ENCODE peak calls at places on chromosomes 11 and 22, in five cellular contexts. One of them, this sample, is unnamed.

GRCh38 chr11:103234974-103235373 is 125.7 kb downstream of the DYNC2H1 start:
- DNase-seq in psoas muscle: no peak
- DNase-seq in dermis microvascular lymphatic vessel endothelial cell: no peak
- DNase-seq in T follicular helper cell: no peak
- DNase-seq in activated CD4-positive, CD25-positive, alpha-beta regulatory T cell: no peak
- DNase-seq in this sample: no peak

GRCh38 chr11:10147195-10147594 is 146.8 kb downstream of the SBF2 start:
- DNase-seq in dermis microvascular lymphatic vessel endothelial cell: no peak
- DNase-seq in activated CD4-positive, CD25-positive, alpha-beta regulatory T cell: no peak
- DNase-seq in T follicular helper cell: no peak
- DNase-seq in psoas muscle: no peak
- DNase-seq in this sample: no peak

GRCh38 chr11:67583319-67584204 is at the start of gene GSTP1:
- DNase-seq in psoas muscle: peak; percentile 97
- DNase-seq in T follicular helper cell: peak; percentile 52
- DNase-seq in dermis microvascular lymphatic vessel endothelial cell: peak; percentile 93
- DNase-seq in activated CD4-positive, CD25-positive, alpha-beta regulatory T cell: peak; percentile 60
- DNase-seq in this sample: peak; percentile 90

GRCh38 chr11:62708423-62709261 is 1.2 kb downstream of the GNG3 start:
- DNase-seq in activated CD4-positive, CD25-positive, alpha-beta regulatory T cell: peak; percentile 31
- DNase-seq in T follicular helper cell: peak; percentile 29
- DNase-seq in dermis microvascular lymphatic vessel endothelial cell: peak; percentile 25
- DNase-seq in psoas muscle: no peak
- DNase-seq in this sample: no peak

GRCh38 chr22:37559521-37559900 is 769 bp upstream of the CDC42EP1 start:
- DNase-seq in psoas muscle: no peak
- DNase-seq in activated CD4-positive, CD25-positive, alpha-beta regulatory T cell: no peak
- DNase-seq in T follicular helper cell: no peak
- DNase-seq in dermis microvascular lymphatic vessel endothelial cell: no peak
- DNase-seq in this sample: no peak

GRCh38 chr11:130562549-130562948 is 114.1 kb downstream of the ADAMTS15 start:
- DNase-seq in dermis microvascular lymphatic vessel endothelial cell: no peak
- DNase-seq in T follicular helper cell: no peak
- DNase-seq in activated CD4-positive, CD25-positive, alpha-beta regulatory T cell: no peak
- DNase-seq in psoas muscle: no peak
- DNase-seq in this sample: no peak

GRCh38 chr11:94727766-94728165 is 40.4 kb upstream of the AMOTL1 start:
- DNase-seq in psoas muscle: no peak
- DNase-seq in activated CD4-positive, CD25-positive, alpha-beta regulatory T cell: no peak
- DNase-seq in dermis microvascular lymphatic vessel endothelial cell: no peak
- DNase-seq in T follicular helper cell: no peak
- DNase-seq in this sample: no peak

GRCh38 chr22:20043997-20044342 is 23.1 kb downstream of the TANGO2 start:
- DNase-seq in T follicular helper cell: no peak
- DNase-seq in psoas muscle: no peak
- DNase-seq in dermis microvascular lymphatic vessel endothelial cell: no peak
- DNase-seq in activated CD4-positive, CD25-positive, alpha-beta regulatory T cell: no peak
- DNase-seq in this sample: no peak

GRCh38 chr11:83599066-83599465 is 312.9 kb upstream of the CCDC90B start:
- DNase-seq in T follicular helper cell: no peak
- DNase-seq in psoas muscle: no peak
- DNase-seq in dermis microvascular lymphatic vessel endothelial cell: no peak
- DNase-seq in activated CD4-positive, CD25-positive, alpha-beta regulatory T cell: no peak
- DNase-seq in this sample: no peak

GRCh38 chr11:10261821-10262220 is 32.2 kb downstream of the SBF2 start:
- DNase-seq in psoas muscle: no peak
- DNase-seq in activated CD4-positive, CD25-positive, alpha-beta regulatory T cell: no peak
- DNase-seq in T follicular helper cell: no peak
- DNase-seq in dermis microvascular lymphatic vessel endothelial cell: peak; percentile 23
- DNase-seq in this sample: no peak

GRCh38 chr22:22408731-22409696 is 99.5 kb downstream of the ZNF280B start:
- DNase-seq in T follicular helper cell: no peak
- DNase-seq in activated CD4-positive, CD25-positive, alpha-beta regulatory T cell: no peak
- DNase-seq in psoas muscle: no peak
- DNase-seq in dermis microvascular lymphatic vessel endothelial cell: peak; percentile 41
- DNase-seq in this sample: no peak

GRCh38 chr22:49380828-49381114 is 446.9 kb downstream of the BRD1 start:
- DNase-seq in psoas muscle: no peak
- DNase-seq in T follicular helper cell: no peak
- DNase-seq in activated CD4-positive, CD25-positive, alpha-beta regulatory T cell: no peak
- DNase-seq in dermis microvascular lymphatic vessel endothelial cell: no peak
- DNase-seq in this sample: no peak

GRCh38 chr11:31870609-31871309 is 59.6 kb upstream of the PAX6 start:
- DNase-seq in activated CD4-positive, CD25-positive, alpha-beta regulatory T cell: no peak
- DNase-seq in psoas muscle: peak; percentile 53
- DNase-seq in dermis microvascular lymphatic vessel endothelial cell: peak; percentile 64
- DNase-seq in T follicular helper cell: peak; percentile 3
- DNase-seq in this sample: peak; percentile 32

GRCh38 chr11:71236836-71237475 is 15.4 kb downstream of the SHANK2 start:
- DNase-seq in psoas muscle: no peak
- DNase-seq in activated CD4-positive, CD25-positive, alpha-beta regulatory T cell: no peak
- DNase-seq in dermis microvascular lymphatic vessel endothelial cell: no peak
- DNase-seq in T follicular helper cell: no peak
- DNase-seq in this sample: no peak

GRCh38 chr22:32106930-32107329 is 52.2 kb downstream of the C22orf42 start:
- DNase-seq in psoas muscle: no peak
- DNase-seq in activated CD4-positive, CD25-positive, alpha-beta regulatory T cell: no peak
- DNase-seq in T follicular helper cell: no peak
- DNase-seq in dermis microvascular lymphatic vessel endothelial cell: peak; percentile 19
- DNase-seq in this sample: no peak

GRCh38 chr11:116232364-116232801 is 540.4 kb downstream of the BUD13 start:
- DNase-seq in activated CD4-positive, CD25-positive, alpha-beta regulatory T cell: no peak
- DNase-seq in psoas muscle: no peak
- DNase-seq in dermis microvascular lymphatic vessel endothelial cell: no peak
- DNase-seq in T follicular helper cell: no peak
- DNase-seq in this sample: no peak

GRCh38 chr22:17486313-17486712 is 77.0 kb upstream of the SLC25A18 start:
- DNase-seq in dermis microvascular lymphatic vessel endothelial cell: no peak
- DNase-seq in psoas muscle: peak; percentile 64
- DNase-seq in activated CD4-positive, CD25-positive, alpha-beta regulatory T cell: no peak
- DNase-seq in T follicular helper cell: no peak
- DNase-seq in this sample: no peak

GRCh38 chr22:41383085-41383484 is 1.3 kb downstream of the TEF start:
- DNase-seq in T follicular helper cell: no peak
- DNase-seq in dermis microvascular lymphatic vessel endothelial cell: no peak
- DNase-seq in activated CD4-positive, CD25-positive, alpha-beta regulatory T cell: no peak
- DNase-seq in psoas muscle: no peak
- DNase-seq in this sample: no peak

GRCh38 chr11:47189100-47189834 is 3.0 kb upstream of the PACSIN3 start:
- DNase-seq in T follicular helper cell: no peak
- DNase-seq in activated CD4-positive, CD25-positive, alpha-beta regulatory T cell: no peak
- DNase-seq in dermis microvascular lymphatic vessel endothelial cell: peak; percentile 12
- DNase-seq in psoas muscle: no peak
- DNase-seq in this sample: peak; percentile 80

GRCh38 chr11:76805206-76805913 is 22.2 kb downstream of the TSKU start:
- DNase-seq in psoas muscle: no peak
- DNase-seq in activated CD4-positive, CD25-positive, alpha-beta regulatory T cell: no peak
- DNase-seq in T follicular helper cell: no peak
- DNase-seq in dermis microvascular lymphatic vessel endothelial cell: no peak
- DNase-seq in this sample: peak; percentile 28

GRCh38 chr22:20199413-20199842 is 48.6 kb upstream of the CCDC188 start:
- DNase-seq in psoas muscle: no peak
- DNase-seq in activated CD4-positive, CD25-positive, alpha-beta regulatory T cell: no peak
- DNase-seq in T follicular helper cell: no peak
- DNase-seq in dermis microvascular lymphatic vessel endothelial cell: no peak
- DNase-seq in this sample: no peak

GRCh38 chr11:70725272-70725671 is 326.9 kb downstream of the CTTN start:
- DNase-seq in T follicular helper cell: no peak
- DNase-seq in dermis microvascular lymphatic vessel endothelial cell: no peak
- DNase-seq in activated CD4-positive, CD25-positive, alpha-beta regulatory T cell: no peak
- DNase-seq in psoas muscle: peak; percentile 19
- DNase-seq in this sample: no peak

GRCh38 chr11:126816655-126817054 is 183.9 kb downstream of the KIRREL3 start:
- DNase-seq in T follicular helper cell: no peak
- DNase-seq in psoas muscle: no peak
- DNase-seq in dermis microvascular lymphatic vessel endothelial cell: no peak
- DNase-seq in activated CD4-positive, CD25-positive, alpha-beta regulatory T cell: no peak
- DNase-seq in this sample: no peak

GRCh38 chr11:122642971-122643370 is 12.6 kb upstream of the UBASH3B start:
- DNase-seq in T follicular helper cell: no peak
- DNase-seq in psoas muscle: no peak
- DNase-seq in dermis microvascular lymphatic vessel endothelial cell: peak; percentile 8
- DNase-seq in activated CD4-positive, CD25-positive, alpha-beta regulatory T cell: no peak
- DNase-seq in this sample: no peak

GRCh38 chr11:124793466-124794278 is 6.5 kb downstream of the MSANTD2 start:
- DNase-seq in T follicular helper cell: no peak
- DNase-seq in psoas muscle: no peak
- DNase-seq in activated CD4-positive, CD25-positive, alpha-beta regulatory T cell: no peak
- DNase-seq in dermis microvascular lymphatic vessel endothelial cell: peak; percentile 72
- DNase-seq in this sample: no peak

GRCh38 chr11:114026355-114026754 is 33.2 kb upstream of the ZBTB16 start:
- DNase-seq in activated CD4-positive, CD25-positive, alpha-beta regulatory T cell: no peak
- DNase-seq in psoas muscle: no peak
- DNase-seq in dermis microvascular lymphatic vessel endothelial cell: peak; percentile 43
- DNase-seq in T follicular helper cell: no peak
- DNase-seq in this sample: no peak